ENCODE peak calls at places on chromosomes 1 and 21, in five cellular contexts. One of them, this sample, is unnamed. For H3K4me1, the result is how much of the 10 kb centered on the place peaks cover.

GRCh38 chr21:42356680-42357079 is 5.9 kb upstream of the TFF2 start:
- DNase-seq in left ventricle myocardium inferior: no peak
- DNase-seq in heart left ventricle: no peak
- DNase-seq in H1: no peak
- DNase-seq in cardiac muscle cell: no peak
- DNase-seq in this sample: no peak

GRCh38 chr1:86906419-86906818 is 7.5 kb downstream of the SELENOF start:
- DNase-seq in cardiac muscle cell: peak
- DNase-seq in H1: no peak
- DNase-seq in left ventricle myocardium inferior: no peak
- DNase-seq in heart left ventricle: no peak
- DNase-seq in this sample: no peak

GRCh38 chr21:16534408-16535099 is 804.8 kb downstream of the USP25 start:
- DNase-seq in heart left ventricle: peak
- DNase-seq in cardiac muscle cell: peak
- DNase-seq in left ventricle myocardium inferior: peak
- DNase-seq in H1: no peak
- DNase-seq in this sample: peak

GRCh38 chr1:19476440-19477190 is 8.7 kb downstream of the CAPZB start:
- DNase-seq in H1: no peak
- DNase-seq in heart left ventricle: no peak
- DNase-seq in cardiac muscle cell: peak
- DNase-seq in left ventricle myocardium inferior: no peak
- DNase-seq in this sample: peak

GRCh38 chr1:44354268-44354839 is 703 bp downstream of the ERI3 start:
- DNase-seq in cardiac muscle cell: peak
- DNase-seq in left ventricle myocardium inferior: no peak
- DNase-seq in H1: no peak
- DNase-seq in heart left ventricle: no peak
- DNase-seq in this sample: no peak

GRCh38 chr1:38029725-38030511 is 16.7 kb downstream of the POU3F1 start:
- DNase-seq in left ventricle myocardium inferior: peak
- DNase-seq in cardiac muscle cell: peak
- DNase-seq in H1: no peak
- DNase-seq in heart left ventricle: no peak
- DNase-seq in this sample: peak

GRCh38 chr1:181179279-181179979 is 90.9 kb downstream of the IER5 start:
- DNase-seq in H1: no peak
- DNase-seq in cardiac muscle cell: no peak
- DNase-seq in left ventricle myocardium inferior: no peak
- DNase-seq in heart left ventricle: no peak
- DNase-seq in this sample: no peak

GRCh38 chr1:44705470-44705869 is 25.5 kb downstream of the RNU5D-1 start:
- DNase-seq in left ventricle myocardium inferior: no peak
- DNase-seq in H1: no peak
- DNase-seq in heart left ventricle: no peak
- DNase-seq in cardiac muscle cell: no peak
- DNase-seq in this sample: no peak

GRCh38 chr21:29506947-29507346 is 208.2 kb downstream of the BACH1 start:
- DNase-seq in H1: no peak
- DNase-seq in heart left ventricle: no peak
- DNase-seq in left ventricle myocardium inferior: no peak
- DNase-seq in cardiac muscle cell: no peak
- DNase-seq in this sample: no peak

GRCh38 chr1:6833804-6834203 is 48.5 kb downstream of the CAMTA1 start:
- DNase-seq in cardiac muscle cell: no peak
- DNase-seq in left ventricle myocardium inferior: no peak
- DNase-seq in H1: no peak
- DNase-seq in heart left ventricle: no peak
- DNase-seq in this sample: no peak

GRCh38 chr1:245790441-245790840 is 635.7 kb downstream of the KIF26B start:
- DNase-seq in heart left ventricle: no peak
- DNase-seq in left ventricle myocardium inferior: no peak
- DNase-seq in cardiac muscle cell: peak
- DNase-seq in H1: no peak
- DNase-seq in this sample: no peak

GRCh38 chr1:111769517-111770146 is 13.9 kb downstream of the DDX20 start:
- DNase-seq in left ventricle myocardium inferior: no peak
- DNase-seq in heart left ventricle: no peak
- DNase-seq in cardiac muscle cell: peak
- DNase-seq in H1: no peak
- DNase-seq in this sample: no peak

GRCh38 chr1:163170331-163170730 is 32.4 kb downstream of the RGS5 start:
- DNase-seq in cardiac muscle cell: peak
- DNase-seq in heart left ventricle: no peak
- DNase-seq in H1: no peak
- DNase-seq in left ventricle myocardium inferior: no peak
- DNase-seq in this sample: no peak

GRCh38 chr1:93617670-93618488 is 63.8 kb downstream of the BCAR3 start:
- DNase-seq in H1: no peak
- DNase-seq in cardiac muscle cell: no peak
- DNase-seq in left ventricle myocardium inferior: no peak
- DNase-seq in heart left ventricle: no peak
- DNase-seq in this sample: no peak
- H3K4me1 ChIP-seq in H1: under half
- H3K4me1 ChIP-seq in cardiac muscle cell: under half
- H3K4me1 ChIP-seq in left ventricle myocardium inferior: half or more
- H3K4me1 ChIP-seq in heart left ventricle: half or more
- H3K4me1 ChIP-seq in this sample: under half

GRCh38 chr1:203476223-203476622 is 617 bp downstream of the PRELP start:
- DNase-seq in heart left ventricle: no peak
- DNase-seq in cardiac muscle cell: no peak
- DNase-seq in H1: no peak
- DNase-seq in left ventricle myocardium inferior: no peak
- DNase-seq in this sample: no peak
- H3K27ac ChIP-seq in heart left ventricle: peak
- H3K27ac ChIP-seq in cardiac muscle cell: no peak
- H3K27ac ChIP-seq in H1: no peak
- H3K27ac ChIP-seq in left ventricle myocardium inferior: peak
- H3K27ac ChIP-seq in this sample: peak

GRCh38 chr1:27143408-27143807 is 11.5 kb downstream of the SLC9A1 start:
- DNase-seq in heart left ventricle: no peak
- DNase-seq in cardiac muscle cell: peak
- DNase-seq in left ventricle myocardium inferior: no peak
- DNase-seq in H1: no peak
- DNase-seq in this sample: no peak

GRCh38 chr1:27138927-27139326 is 16.0 kb downstream of the SLC9A1 start:
- DNase-seq in H1: no peak
- DNase-seq in cardiac muscle cell: no peak
- DNase-seq in left ventricle myocardium inferior: no peak
- DNase-seq in heart left ventricle: no peak
- DNase-seq in this sample: no peak

GRCh38 chr1:27142464-27142863 is 12.5 kb downstream of the SLC9A1 start:
- DNase-seq in H1: no peak
- DNase-seq in cardiac muscle cell: no peak
- DNase-seq in left ventricle myocardium inferior: no peak
- DNase-seq in heart left ventricle: no peak
- DNase-seq in this sample: no peak

GRCh38 chr1:27139980-27140379 is 14.9 kb downstream of the SLC9A1 start:
- DNase-seq in cardiac muscle cell: no peak
- DNase-seq in left ventricle myocardium inferior: no peak
- DNase-seq in heart left ventricle: no peak
- DNase-seq in H1: no peak
- DNase-seq in this sample: no peak

GRCh38 chr1:27141266-27142003 is 13.5 kb downstream of the SLC9A1 start:
- DNase-seq in H1: no peak
- DNase-seq in cardiac muscle cell: no peak
- DNase-seq in left ventricle myocardium inferior: no peak
- DNase-seq in heart left ventricle: no peak
- DNase-seq in this sample: no peak
- H3K4me1 ChIP-seq in H1: under half
- H3K4me1 ChIP-seq in cardiac muscle cell: under half
- H3K4me1 ChIP-seq in left ventricle myocardium inferior: half or more
- H3K4me1 ChIP-seq in heart left ventricle: half or more
- H3K4me1 ChIP-seq in this sample: under half

DNA sequence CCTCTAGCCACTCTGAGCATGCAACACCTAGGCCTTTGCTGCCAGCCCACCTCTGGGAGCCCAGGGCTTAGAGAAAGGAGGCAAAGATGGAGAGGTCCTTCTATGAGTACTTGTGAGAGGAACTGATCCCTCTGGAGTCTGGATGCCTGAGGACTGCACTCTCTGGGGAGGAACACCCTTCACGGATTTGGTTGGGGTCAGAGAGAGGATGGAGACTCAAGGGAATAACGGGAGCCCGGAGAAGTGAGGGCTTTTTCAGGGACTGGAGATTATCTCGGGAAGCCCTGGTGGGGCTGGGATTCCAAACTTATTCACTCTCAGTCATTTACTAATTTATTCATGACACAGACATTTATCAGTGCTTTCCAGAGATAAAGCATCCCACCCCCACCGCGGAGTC is 438 bp upstream of the C1orf232 start:
- DNase-seq in heart left ventricle: no peak
- DNase-seq in cardiac muscle cell: no peak
- DNase-seq in H1: no peak
- DNase-seq in left ventricle myocardium inferior: no peak
- DNase-seq in this sample: no peak
- H3K27ac ChIP-seq in heart left ventricle: peak
- H3K27ac ChIP-seq in cardiac muscle cell: no peak
- H3K27ac ChIP-seq in H1: no peak
- H3K27ac ChIP-seq in left ventricle myocardium inferior: peak
- H3K27ac ChIP-seq in this sample: no peak

GRCh38 chr1:167671727-167672511 is 41.9 kb downstream of the RCSD1 start:
- DNase-seq in left ventricle myocardium inferior: no peak
- DNase-seq in heart left ventricle: no peak
- DNase-seq in H1: no peak
- DNase-seq in cardiac muscle cell: no peak
- DNase-seq in this sample: no peak
- H3K4me1 ChIP-seq in left ventricle myocardium inferior: half or more
- H3K4me1 ChIP-seq in heart left ventricle: half or more
- H3K4me1 ChIP-seq in H1: under half
- H3K4me1 ChIP-seq in cardiac muscle cell: under half
- H3K4me1 ChIP-seq in this sample: under half

GRCh38 chr1:27410709-27411108 is 18.3 kb downstream of the GPR3 start:
- DNase-seq in heart left ventricle: no peak
- DNase-seq in H1: no peak
- DNase-seq in cardiac muscle cell: no peak
- DNase-seq in left ventricle myocardium inferior: no peak
- DNase-seq in this sample: no peak

GRCh38 chr1:27409669-27410068 is 17.2 kb downstream of the GPR3 start:
- DNase-seq in left ventricle myocardium inferior: no peak
- DNase-seq in cardiac muscle cell: no peak
- DNase-seq in H1: no peak
- DNase-seq in heart left ventricle: no peak
- DNase-seq in this sample: no peak

GRCh38 chr1:27416387-27417111 is 24.1 kb downstream of the GPR3 start:
- DNase-seq in heart left ventricle: no peak
- DNase-seq in cardiac muscle cell: peak
- DNase-seq in left ventricle myocardium inferior: no peak
- DNase-seq in H1: no peak
- DNase-seq in this sample: no peak

GRCh38 chr1:27413004-27413403 is 20.6 kb downstream of the GPR3 start:
- DNase-seq in heart left ventricle: no peak
- DNase-seq in H1: no peak
- DNase-seq in cardiac muscle cell: peak
- DNase-seq in left ventricle myocardium inferior: no peak
- DNase-seq in this sample: no peak

GRCh38 chr1:27412502-27412901 is 20.1 kb downstream of the GPR3 start:
- DNase-seq in cardiac muscle cell: no peak
- DNase-seq in heart left ventricle: no peak
- DNase-seq in H1: no peak
- DNase-seq in left ventricle myocardium inferior: no peak
- DNase-seq in this sample: no peak
- H3K27ac ChIP-seq in cardiac muscle cell: no peak
- H3K27ac ChIP-seq in heart left ventricle: peak
- H3K27ac ChIP-seq in H1: no peak
- H3K27ac ChIP-seq in left ventricle myocardium inferior: peak
- H3K27ac ChIP-seq in this sample: no peak